ENCODE peak calls at places on chromosome 2, in ten cellular contexts. I is pancreas, S is dorsolateral prefrontal cortex, C is IMR-90, T is neural progenitor cell, B is HCT116, X is K562, Q is left ventricle myocardium inferior, L is GM23248, J is Peyer's patch. V is an unnamed sample.

GRCh38 chr2:83933743-83934142 is 525.3 kb downstream of the SUCLG1 start:
- DNase-seq in I (no peak), S (no peak), C (no peak), T (no peak), B (no peak), X (no peak), Q (no peak), L (no peak), J (no peak), V (no peak)

GRCh38 chr2:224910535-224910934 is 131.7 kb downstream of the DOCK10 start:
- DNase-seq in I (no peak), S (no peak), C (peak; percentile 54), T (no peak), B (no peak), X (no peak), Q (no peak), L (peak; percentile 36), J (no peak), V (no peak)

GRCh38 chr2:161367675-161368074 is 48.4 kb upstream of the TBR1 start:
- DNase-seq in I (no peak), S (no peak), C (no peak), T (no peak), B (no peak), X (no peak), Q (no peak), L (no peak), J (no peak), V (no peak)

GRCh38 chr2:19131871-19132270 is 226.6 kb downstream of the OSR1 start:
- DNase-seq in I (no peak), S (no peak), C (no peak), T (no peak), B (no peak), X (no peak), Q (no peak), L (no peak), J (no peak), V (no peak)

GRCh38 chr2:20625920-20626697 is 24.8 kb downstream of the HS1BP3 start:
- DNase-seq in I (no peak), S (peak; percentile 22), C (no peak), T (no peak), B (no peak), X (no peak), Q (peak; percentile 65), L (no peak), J (peak; percentile 42), V (no peak)

GRCh38 chr2:182456784-182457183 is 29.9 kb upstream of the PDE1A start:
- DNase-seq in I (no peak), S (no peak), C (peak; percentile 57), T (no peak), B (no peak), X (no peak), Q (no peak), L (peak; percentile 63), J (no peak), V (no peak)

GRCh38 chr2:108971661-108972566 is 17.1 kb downstream of the EDAR start:
- DNase-seq in I (no peak), S (no peak), C (no peak), T (no peak), B (peak; percentile 78), X (no peak), Q (peak; percentile 27), L (peak; percentile 85), J (peak; percentile 87), V (no peak)

GRCh38 chr2:175309799-175310198 is 128.3 kb upstream of the ATP5MC3 start:
- DNase-seq in I (no peak), S (no peak), C (peak; percentile 10), T (peak; percentile 55), B (peak; percentile 16), X (peak; percentile 48), Q (no peak), L (peak; percentile 51), J (no peak), V (peak; percentile 45)

GRCh38 chr2:167689444-167689843 is 558.0 kb downstream of the STK39 start:
- DNase-seq in I (no peak), S (no peak), C (no peak), T (peak; percentile 63), B (peak; percentile 36), X (peak; percentile 30), Q (no peak), L (no peak), J (no peak), V (peak; percentile 22)

GRCh38 chr2:120531863-120532600 is 186.1 kb downstream of the INHBB start:
- DNase-seq in I (no peak), S (no peak), C (no peak), T (no peak), B (no peak), X (no peak), Q (no peak), L (no peak), J (no peak), V (no peak)

GRCh38 chr2:43818761-43819160 is 19.9 kb downstream of the ABCG5 start:
- DNase-seq in I (peak; percentile 13), S (no peak), C (peak; percentile 74), T (no peak), B (peak; percentile 10), X (peak; percentile 55), Q (no peak), L (peak; percentile 59), J (peak; percentile 79), V (no peak)

GRCh38 chr2:159064446-159065301 is 96.2 kb downstream of the TANC1 start:
- DNase-seq in I (no peak), S (no peak), C (peak; percentile 58), T (peak; percentile 79), B (no peak), X (no peak), Q (no peak), L (peak; percentile 33), J (no peak), V (peak; percentile 60)

GRCh38 chr2:20650412-20650879 is 452 bp downstream of the HS1BP3 start:
- DNase-seq in I (no peak), S (no peak), C (peak; percentile 38), T (peak; percentile 78), B (no peak), X (peak; percentile 16), Q (no peak), L (peak; percentile 83), J (no peak), V (peak; percentile 88)

GRCh38 chr2:58428553-58429284 is 187.6 kb upstream of the FANCL start:
- DNase-seq in I (no peak), S (peak; percentile 47), C (no peak), T (peak; percentile 88), B (no peak), X (no peak), Q (no peak), L (peak; percentile 22), J (no peak), V (peak; percentile 92)

GRCh38 chr2:43163365-43163715 is 63.1 kb downstream of the ZFP36L2 start:
- DNase-seq in I (no peak), S (no peak), C (no peak), T (no peak), B (no peak), X (no peak), Q (no peak), L (no peak), J (no peak), V (no peak)

GRCh38 chr2:227473019-227473461 is 1.1 kb downstream of the AGFG1 start:
- DNase-seq in I (no peak), S (no peak), C (peak; percentile 24), T (no peak), B (no peak), X (no peak), Q (no peak), L (no peak), J (no peak), V (no peak)

GRCh38 chr2:217703102-217703501 is 299.7 kb downstream of the TNS1 start:
- DNase-seq in I (peak; percentile 87), S (no peak), C (no peak), T (no peak), B (no peak), X (no peak), Q (no peak), L (no peak), J (no peak), V (no peak)

GRCh38 chr2:84288335-84288734 is 170.7 kb downstream of the SUCLG1 start:
- DNase-seq in I (no peak), S (no peak), C (no peak), T (peak; percentile 36), B (no peak), X (no peak), Q (no peak), L (no peak), J (no peak), V (peak; percentile 23)

GRCh38 chr2:56130463-56131070 is 53.2 kb upstream of the CCDC85A start:
- DNase-seq in I (peak; percentile 27), S (no peak), C (peak; percentile 31), T (peak; percentile 58), B (peak; percentile 33), X (peak; percentile 59), Q (no peak), L (peak; percentile 76), J (no peak), V (peak; percentile 22)

GRCh38 chr2:160388464-160389263 is 104.9 kb downstream of the RBMS1 start:
- DNase-seq in I (no peak), S (no peak), C (no peak), T (peak; percentile 48), B (no peak), X (no peak), Q (no peak), L (peak; percentile 62), J (no peak), V (no peak)

GRCh38 chr2:15981646-15982045 is 41.3 kb downstream of the MYCN start:
- DNase-seq in I (no peak), S (no peak), C (no peak), T (no peak), B (no peak), X (no peak), Q (no peak), L (no peak), J (no peak), V (no peak)

GRCh38 chr2:241860184-241861078 is 1.7 kb upstream of the PDCD1 start:
- DNase-seq in I (no peak), S (no peak), C (no peak), T (no peak), B (no peak), X (no peak), Q (peak; percentile 17), L (peak; percentile 24), J (no peak), V (peak; percentile 64)
- H3K27me3 ChIP-seq in I (no peaks in the 10 kb centered on the region), S (no peaks in the 10 kb centered on the region), C (peaks cover 4% of the 10 kb centered on the region), T (no peaks in the 10 kb centered on the region), B (no peaks in the 10 kb centered on the region), X (peaks cover 12% of the 10 kb centered on the region), Q (peaks cover 39% of the 10 kb centered on the region), L (no peaks in the 10 kb centered on the region), J (no peaks in the 10 kb centered on the region), V (no peaks in the 10 kb centered on the region)

GRCh38 chr2:85325466-85325811 is 2.4 kb downstream of the TGOLN2 start:
- DNase-seq in I (no peak), S (no peak), C (no peak), T (no peak), B (no peak), X (no peak), Q (no peak), L (no peak), J (no peak), V (no peak)
- H3K27me3 ChIP-seq in I (no peaks in the 10 kb centered on the region), S (no peaks in the 10 kb centered on the region), C (no peaks in the 10 kb centered on the region), T (no peaks in the 10 kb centered on the region), B (no peaks in the 10 kb centered on the region), X (no peaks in the 10 kb centered on the region), Q (no peaks in the 10 kb centered on the region), L (no peaks in the 10 kb centered on the region), J (no peaks in the 10 kb centered on the region), V (no peaks in the 10 kb centered on the region)

GRCh38 chr2:44930274-44930826 is 11.2 kb upstream of the SIX3 start:
- DNase-seq in I (no peak), S (no peak), C (no peak), T (peak; percentile 68), B (no peak), X (no peak), Q (no peak), L (peak; percentile 44), J (no peak), V (peak; percentile 77)
- H3K27me3 ChIP-seq in I (no peaks in the 10 kb centered on the region), S (peaks cover 52% of the 10 kb centered on the region), C (peaks cover 89% of the 10 kb centered on the region), T (peaks cover 100% of the 10 kb centered on the region), B (peaks cover 10% of the 10 kb centered on the region), X (peaks cover 73% of the 10 kb centered on the region), Q (peaks cover 100% of the 10 kb centered on the region), L (peaks cover 96% of the 10 kb centered on the region), J (peaks cover 68% of the 10 kb centered on the region), V (peaks cover 97% of the 10 kb centered on the region)

GRCh38 chr2:73284296-73285161 is at the start of gene FBXO41:
- DNase-seq in I (peak; percentile 29), S (no peak), C (peak; percentile 17), T (peak; percentile 81), B (no peak), X (peak; percentile 82), Q (no peak), L (peak; percentile 48), J (peak; percentile 57), V (peak; percentile 95)
- H3K27me3 ChIP-seq in I (no peaks in the 10 kb centered on the region), S (no peaks in the 10 kb centered on the region), C (peaks cover 14% of the 10 kb centered on the region), T (peaks cover 50% of the 10 kb centered on the region), B (no peaks in the 10 kb centered on the region), X (no peaks in the 10 kb centered on the region), Q (peaks cover 61% of the 10 kb centered on the region), L (peaks cover 14% of the 10 kb centered on the region), J (no peaks in the 10 kb centered on the region), V (peaks cover 45% of the 10 kb centered on the region)